ENCODE peak calls at places on chromosomes 16 and 17, in eight cellular contexts. C is adrenal gland, O is A549, N is MM.1S, I is fibroblast of lung, A is mammary epithelial cell, B is stomach, M is HCT116. X is an unnamed sample.

GRCh38 chr17:55295411-55296170 is 30.8 kb downstream of the HLF start:
- DNase-seq in C (peak; percentile 70), O (peak; percentile 90), N (peak; percentile 46), I (peak; percentile 57), A (peak; percentile 51), B (peak; percentile 68), M (peak; percentile 57), X (peak; percentile 64)

GRCh38 chr16:919658-920631 is 50.8 kb downstream of the LMF1 start:
- DNase-seq in C (no peak), O (no peak), N (no peak), I (peak; percentile 33), A (no peak), B (no peak), M (no peak), X (peak; percentile 35)

GRCh38 chr17:29154516-29155234 is 25.5 kb downstream of the MYO18A start:
- DNase-seq in C (peak; percentile 57), O (no peak), N (no peak), I (no peak), A (no peak), B (peak; percentile 49), M (no peak), X (no peak)

GRCh38 chr16:71338193-71338592 is 20.3 kb upstream of the CALB2 start:
- DNase-seq in C (no peak), O (no peak), N (no peak), I (no peak), A (peak; percentile 88), B (no peak), M (peak; percentile 80), X (no peak)

GRCh38 chr17:76826290-76827138 is 41.7 kb upstream of the MGAT5B start:
- DNase-seq in C (no peak), O (no peak), N (no peak), I (no peak), A (no peak), B (no peak), M (no peak), X (no peak)

GRCh38 chr17:17098426-17099035 is 56.3 kb downstream of the MPRIP start:
- DNase-seq in C (no peak), O (no peak), N (no peak), I (peak; percentile 77), A (no peak), B (no peak), M (no peak), X (no peak)

GRCh38 chr17:82118815-82119380 is 20.9 kb upstream of the FASN start:
- DNase-seq in C (no peak), O (no peak), N (no peak), I (no peak), A (no peak), B (no peak), M (no peak), X (no peak)

GRCh38 chr17:28948873-28949184 is 2.5 kb downstream of the PHF12 start:
- DNase-seq in C (no peak), O (peak; percentile 46), N (no peak), I (no peak), A (no peak), B (no peak), M (no peak), X (no peak)

GRCh38 chr17:72122668-72123495 is 2.1 kb downstream of the SOX9 start:
- DNase-seq in C (no peak), O (no peak), N (peak; percentile 30), I (peak; percentile 77), A (peak; percentile 51), B (peak; percentile 50), M (no peak), X (no peak)

GRCh38 chr16:75198135-75198600 is 8.8 kb downstream of the CTRB2 start:
- DNase-seq in C (no peak), O (no peak), N (no peak), I (peak; percentile 52), A (no peak), B (peak; percentile 24), M (no peak), X (no peak)

GRCh38 chr16:55469821-55470532 is 9.0 kb upstream of the MMP2 start:
- DNase-seq in C (no peak), O (no peak), N (no peak), I (no peak), A (no peak), B (no peak), M (no peak), X (no peak)

GRCh38 chr16:68332411-68333121 is 21.7 kb downstream of the PRMT7 start:
- DNase-seq in C (peak; percentile 67), O (no peak), N (peak; percentile 28), I (peak; percentile 75), A (no peak), B (no peak), M (no peak), X (no peak)

GRCh38 chr16:4500283-4500682 is 24.1 kb downstream of the HMOX2 start:
- DNase-seq in C (peak; percentile 67), O (peak; percentile 67), N (no peak), I (peak; percentile 78), A (peak; percentile 74), B (peak; percentile 47), M (peak; percentile 27), X (no peak)

GRCh38 chr16:11797957-11798299 is 870 bp upstream of the ZC3H7A start:
- DNase-seq in C (peak; percentile 36), O (peak; percentile 22), N (peak; percentile 15), I (no peak), A (no peak), B (no peak), M (no peak), X (no peak)

GRCh38 chr17:4519361-4519788 is 20.7 kb downstream of the SPNS2 start:
- DNase-seq in C (peak; percentile 59), O (no peak), N (no peak), I (no peak), A (no peak), B (peak; percentile 89), M (no peak), X (no peak)

GRCh38 chr17:62627904-62628603 is 584 bp downstream of the MRC2 start:
- DNase-seq in C (no peak), O (peak; percentile 55), N (no peak), I (peak; percentile 78), A (peak; percentile 57), B (no peak), M (no peak), X (peak; percentile 18)

GRCh38 chr16:56907401-56907800 is 24.5 kb upstream of the HERPUD1 start:
- DNase-seq in C (no peak), O (no peak), N (no peak), I (no peak), A (no peak), B (no peak), M (no peak), X (no peak)

GRCh38 chr17:83086197-83086880 is 6.9 kb downstream of the METRNL start:
- DNase-seq in C (no peak), O (no peak), N (no peak), I (no peak), A (no peak), B (no peak), M (no peak), X (no peak)

GRCh38 chr17:80034977-80035686 is 540 bp downstream of the TBC1D16 start:
- DNase-seq in C (peak; percentile 47), O (no peak), N (no peak), I (peak; percentile 42), A (peak; percentile 31), B (no peak), M (no peak), X (peak; percentile 55)

GRCh38 chr17:39782481-39782880 is 44.7 kb downstream of the GRB7 start:
- DNase-seq in C (no peak), O (no peak), N (no peak), I (peak; percentile 3), A (peak; percentile 83), B (no peak), M (no peak), X (no peak)

GRCh38 chr17:39777534-39778365 is 40.0 kb downstream of the GRB7 start:
- DNase-seq in C (no peak), O (no peak), N (peak; percentile 60), I (no peak), A (no peak), B (no peak), M (no peak), X (peak; percentile 47)

GRCh38 chr17:39781814-39782213 is 44.1 kb downstream of the GRB7 start:
- DNase-seq in C (no peak), O (no peak), N (no peak), I (no peak), A (no peak), B (no peak), M (no peak), X (no peak)

GRCh38 chr17:39782980-39783379 is 45.2 kb downstream of the GRB7 start:
- DNase-seq in C (no peak), O (no peak), N (no peak), I (no peak), A (peak; percentile 20), B (no peak), M (no peak), X (no peak)

GRCh38 chr17:39781028-39781800 is 43.5 kb downstream of the GRB7 start:
- DNase-seq in C (no peak), O (no peak), N (peak; percentile 50), I (no peak), A (no peak), B (no peak), M (no peak), X (no peak)
- H3K27ac ChIP-seq in C (no peak overlapping the region), O (no peak overlapping the region), N (peak overlapping the region; percentile 54), I (no peak overlapping the region), A (no peak overlapping the region), B (peak overlapping the region; percentile 17), M (no peak overlapping the region), X (no peak overlapping the region)

GRCh38 chr16:78930561-78930960 is 670.0 kb downstream of the MAF start:
- DNase-seq in C (no peak), O (no peak), N (no peak), I (no peak), A (no peak), B (no peak), M (no peak), X (no peak)
- H3K9me3 ChIP-seq in C (no peaks in the 10 kb centered on the region), O (no peaks in the 10 kb centered on the region), N (no peaks in the 10 kb centered on the region), I (no peaks in the 10 kb centered on the region), A (peaks cover 4% of the 10 kb centered on the region), B (no peaks in the 10 kb centered on the region), M (peaks cover 13% of the 10 kb centered on the region), X (no peaks in the 10 kb centered on the region)

GRCh38 chr17:50272711-50273653 is 1.3 kb upstream of the TMEM92 start:
- DNase-seq in C (peak; percentile 41), O (peak; percentile 73), N (peak; percentile 39), I (peak; percentile 60), A (no peak), B (peak; percentile 62), M (no peak), X (peak; percentile 60)

GRCh38 chr17:50270430-50271172 is 3.7 kb upstream of the TMEM92 start:
- DNase-seq in C (peak; percentile 26), O (no peak), N (no peak), I (peak; percentile 82), A (no peak), B (peak; percentile 27), M (no peak), X (no peak)

GRCh38 chr17:50269477-50270429 is 4.5 kb upstream of the TMEM92 start:
- DNase-seq in C (peak; percentile 78), O (peak; percentile 91), N (peak; percentile 73), I (peak; percentile 88), A (peak; percentile 41), B (peak; percentile 76), M (peak; percentile 60), X (peak; percentile 43)

GRCh38 chr17:50272246-50272645 is 2.0 kb upstream of the TMEM92 start:
- DNase-seq in C (no peak), O (no peak), N (no peak), I (no peak), A (no peak), B (no peak), M (no peak), X (no peak)

GRCh38 chr17:50271173-50271750 is 3.0 kb upstream of the TMEM92 start:
- DNase-seq in C (peak; percentile 5), O (no peak), N (no peak), I (peak; percentile 30), A (no peak), B (no peak), M (no peak), X (no peak)
- H3K4me1 ChIP-seq in C (no peaks in the 10 kb centered on the region), O (peaks cover 52% of the 10 kb centered on the region), N (no peaks in the 10 kb centered on the region), I (peaks cover 32% of the 10 kb centered on the region), A (peaks cover 20% of the 10 kb centered on the region), B (peaks cover 30% of the 10 kb centered on the region), M (peaks cover 32% of the 10 kb centered on the region), X (peaks cover 4% of the 10 kb centered on the region)

GRCh38 chr16:85569615-85570212 is 43.4 kb upstream of the GSE1 start:
- DNase-seq in C (peak; percentile 54), O (no peak), N (peak; percentile 76), I (peak; percentile 56), A (peak; percentile 27), B (peak; percentile 54), M (no peak), X (peak; percentile 37)
- H3K27ac ChIP-seq in C (no peak overlapping the region), O (no peak overlapping the region), N (peak overlapping the region; percentile 94), I (no peak overlapping the region), A (no peak overlapping the region), B (peak overlapping the region; percentile 49), M (no peak overlapping the region), X (peak overlapping the region; percentile 68)